ENCODE peak calls at places on chromosomes 12 and 14, in six cellular contexts. W is KG1, J is hepatic stellate cell, D is cerebellar cortex, G is HuH-7, I is hypothalamus. O is an unnamed sample.

GRCh38 chr14:64806202-64806861 is 73.4 kb downstream of the SPTB start:
- DNase-seq in W (no peak), J (peak; percentile 71), D (no peak), G (no peak), I (no peak), O (peak; percentile 32)

GRCh38 chr14:81589381-81590065 is 55.9 kb upstream of the SEL1L start:
- DNase-seq in W (no peak), J (no peak), D (no peak), G (no peak), I (no peak), O (no peak)

GRCh38 chr12:45401008-45401407 is 185.1 kb downstream of the ANO6 start:
- DNase-seq in W (no peak), J (no peak), D (no peak), G (no peak), I (no peak), O (no peak)

GRCh38 chr14:22478670-22479069 is 110.4 kb downstream of the DAD1 start:
- DNase-seq in W (no peak), J (no peak), D (peak; percentile 56), G (no peak), I (no peak), O (no peak)

GRCh38 chr12:9740109-9740750 is 7.3 kb upstream of the CLECL1 start:
- DNase-seq in W (no peak), J (no peak), D (no peak), G (no peak), I (no peak), O (no peak)

GRCh38 chr14:85731198-85731597 is 201.3 kb downstream of the FLRT2 start:
- DNase-seq in W (no peak), J (no peak), D (no peak), G (no peak), I (no peak), O (no peak)

GRCh38 chr14:69719501-69719951 is 47.4 kb upstream of the SRSF5 start:
- DNase-seq in W (no peak), J (peak; percentile 82), D (no peak), G (no peak), I (no peak), O (no peak)

GRCh38 chr12:112858776-112859175 is 48.0 kb upstream of the OAS1 start:
- DNase-seq in W (no peak), J (no peak), D (no peak), G (no peak), I (no peak), O (no peak)

GRCh38 chr12:49626169-49626835 is 2.9 kb downstream of the PRPF40B start:
- DNase-seq in W (no peak), J (no peak), D (no peak), G (no peak), I (no peak), O (no peak)

GRCh38 chr12:8823565-8824300 is 1.3 kb downstream of the A2ML1 start:
- DNase-seq in W (no peak), J (no peak), D (peak; percentile 39), G (peak; percentile 20), I (peak; percentile 13), O (no peak)

GRCh38 chr12:100020370-100020769 is 35.6 kb upstream of the ANKS1B start:
- DNase-seq in W (no peak), J (no peak), D (no peak), G (no peak), I (no peak), O (no peak)

GRCh38 chr12:19969476-19969875 is 398.9 kb upstream of the PDE3A start:
- DNase-seq in W (no peak), J (no peak), D (no peak), G (no peak), I (no peak), O (no peak)

GRCh38 chr14:78448483-78449094 is 278.4 kb downstream of the NRXN3 start:
- DNase-seq in W (no peak), J (peak; percentile 42), D (peak; percentile 65), G (peak; percentile 47), I (peak; percentile 29), O (no peak)

GRCh38 chr12:58416211-58416610 is 474.8 kb downstream of the ATP23 start:
- DNase-seq in W (no peak), J (peak; percentile 38), D (no peak), G (no peak), I (no peak), O (no peak)

GRCh38 chr12:22740656-22741350 is 115.8 kb downstream of the ETNK1 start:
- DNase-seq in W (no peak), J (no peak), D (no peak), G (no peak), I (no peak), O (no peak)

O was measured in breast epithelium.